ENCODE peak calls at places on chromosome X, in seven cellular contexts. One of them, this sample, is unnamed.

GRCh38 chrX:17535229-17535628 is 160.2 kb downstream of the NHS start:
- DNase-seq in HCT116: peak; percentile 16
- DNase-seq in fibroblast of mammary gland: peak; percentile 54
- DNase-seq in GM12865: peak; percentile 66
- DNase-seq in cardiac fibroblast: peak; percentile 56
- DNase-seq in tibial artery: no peak
- DNase-seq in retinal pigment epithelial cell: no peak
- DNase-seq in this sample: no peak

GRCh38 chrX:17459596-17459995 is 84.6 kb downstream of the NHS start:
- DNase-seq in HCT116: no peak
- DNase-seq in retinal pigment epithelial cell: no peak
- DNase-seq in GM12865: no peak
- DNase-seq in tibial artery: no peak
- DNase-seq in fibroblast of mammary gland: peak; percentile 87
- DNase-seq in cardiac fibroblast: peak; percentile 72
- DNase-seq in this sample: no peak

GRCh38 chrX:98523026-98523425 is 1639.3 kb downstream of the RPA4 start:
- DNase-seq in fibroblast of mammary gland: no peak
- DNase-seq in GM12865: no peak
- DNase-seq in retinal pigment epithelial cell: no peak
- DNase-seq in HCT116: no peak
- DNase-seq in tibial artery: no peak
- DNase-seq in cardiac fibroblast: no peak
- DNase-seq in this sample: no peak

GRCh38 chrX:22952011-22952410 is 47.7 kb upstream of the DDX53 start:
- DNase-seq in HCT116: no peak
- DNase-seq in GM12865: no peak
- DNase-seq in cardiac fibroblast: peak; percentile 45
- DNase-seq in tibial artery: no peak
- DNase-seq in fibroblast of mammary gland: peak; percentile 44
- DNase-seq in retinal pigment epithelial cell: peak; percentile 14
- DNase-seq in this sample: no peak

GRCh38 chrX:41412261-41413167 is 34.6 kb upstream of the NYX start:
- DNase-seq in cardiac fibroblast: no peak
- DNase-seq in retinal pigment epithelial cell: no peak
- DNase-seq in tibial artery: no peak
- DNase-seq in GM12865: no peak
- DNase-seq in fibroblast of mammary gland: no peak
- DNase-seq in HCT116: no peak
- DNase-seq in this sample: no peak

GRCh38 chrX:13024911-13025454 is 19.4 kb downstream of the FAM9C start:
- DNase-seq in GM12865: no peak
- DNase-seq in HCT116: no peak
- DNase-seq in tibial artery: no peak
- DNase-seq in fibroblast of mammary gland: no peak
- DNase-seq in retinal pigment epithelial cell: no peak
- DNase-seq in cardiac fibroblast: no peak
- DNase-seq in this sample: no peak

GRCh38 chrX:149881081-149881711 is at the start of gene MAGEA8:
- DNase-seq in retinal pigment epithelial cell: no peak
- DNase-seq in HCT116: no peak
- DNase-seq in tibial artery: no peak
- DNase-seq in cardiac fibroblast: no peak
- DNase-seq in GM12865: peak; percentile 9
- DNase-seq in fibroblast of mammary gland: no peak
- DNase-seq in this sample: no peak

GRCh38 chrX:10360121-10360520 is 203.3 kb downstream of the CLCN4 start:
- DNase-seq in GM12865: no peak
- DNase-seq in tibial artery: no peak
- DNase-seq in cardiac fibroblast: no peak
- DNase-seq in retinal pigment epithelial cell: no peak
- DNase-seq in HCT116: no peak
- DNase-seq in fibroblast of mammary gland: peak; percentile 6
- DNase-seq in this sample: no peak

GRCh38 chrX:147803948-147804347 is 107.8 kb upstream of the FMR1 start:
- DNase-seq in tibial artery: no peak
- DNase-seq in retinal pigment epithelial cell: no peak
- DNase-seq in HCT116: no peak
- DNase-seq in fibroblast of mammary gland: peak; percentile 2
- DNase-seq in GM12865: peak; percentile 22
- DNase-seq in cardiac fibroblast: peak; percentile 1
- DNase-seq in this sample: no peak

GRCh38 chrX:105314468-105314867 is 94.0 kb upstream of the TEX13A start:
- DNase-seq in tibial artery: no peak
- DNase-seq in GM12865: no peak
- DNase-seq in retinal pigment epithelial cell: no peak
- DNase-seq in fibroblast of mammary gland: peak; percentile 82
- DNase-seq in HCT116: no peak
- DNase-seq in cardiac fibroblast: peak; percentile 81
- DNase-seq in this sample: no peak

GRCh38 chrX:7028246-7028645 is 119.3 kb upstream of the STS start:
- DNase-seq in HCT116: no peak
- DNase-seq in GM12865: no peak
- DNase-seq in cardiac fibroblast: no peak
- DNase-seq in fibroblast of mammary gland: peak; percentile 28
- DNase-seq in tibial artery: no peak
- DNase-seq in retinal pigment epithelial cell: no peak
- DNase-seq in this sample: no peak

GRCh38 chrX:150253946-150254615 is 109.0 kb upstream of the MAMLD1 start:
- DNase-seq in GM12865: no peak
- DNase-seq in HCT116: no peak
- DNase-seq in retinal pigment epithelial cell: no peak
- DNase-seq in tibial artery: no peak
- DNase-seq in fibroblast of mammary gland: no peak
- DNase-seq in cardiac fibroblast: no peak
- DNase-seq in this sample: peak; percentile 47

GRCh38 chrX:134683351-134683750 is 25.1 kb upstream of the PLAC1 start:
- DNase-seq in tibial artery: no peak
- DNase-seq in fibroblast of mammary gland: no peak
- DNase-seq in retinal pigment epithelial cell: no peak
- DNase-seq in cardiac fibroblast: no peak
- DNase-seq in GM12865: no peak
- DNase-seq in HCT116: no peak
- DNase-seq in this sample: no peak

GRCh38 chrX:148363836-148364235 is 136.6 kb upstream of the AFF2 start:
- DNase-seq in HCT116: no peak
- DNase-seq in retinal pigment epithelial cell: no peak
- DNase-seq in fibroblast of mammary gland: no peak
- DNase-seq in tibial artery: no peak
- DNase-seq in cardiac fibroblast: no peak
- DNase-seq in GM12865: no peak
- DNase-seq in this sample: no peak

GRCh38 chrX:5397409-5397808 is 831.3 kb downstream of the NLGN4X start:
- DNase-seq in GM12865: no peak
- DNase-seq in retinal pigment epithelial cell: no peak
- DNase-seq in tibial artery: no peak
- DNase-seq in fibroblast of mammary gland: no peak
- DNase-seq in HCT116: no peak
- DNase-seq in cardiac fibroblast: no peak
- DNase-seq in this sample: no peak

GRCh38 chrX:2610246-2611170 is 80.6 kb upstream of the CD99 start:
- DNase-seq in HCT116: no peak
- DNase-seq in GM12865: no peak
- DNase-seq in tibial artery: no peak
- DNase-seq in cardiac fibroblast: peak; percentile 60
- DNase-seq in fibroblast of mammary gland: no peak
- DNase-seq in retinal pigment epithelial cell: no peak
- DNase-seq in this sample: no peak

GRCh38 chrX:149631293-149632165 is at the start of gene TMEM185A:
- DNase-seq in cardiac fibroblast: peak; percentile 45
- DNase-seq in tibial artery: peak; percentile 34
- DNase-seq in fibroblast of mammary gland: peak; percentile 23
- DNase-seq in GM12865: peak; percentile 76
- DNase-seq in retinal pigment epithelial cell: no peak
- DNase-seq in HCT116: peak; percentile 33
- DNase-seq in this sample: no peak

GRCh38 chrX:66164470-66164869 is 423 bp downstream of the HEPH start:
- DNase-seq in GM12865: no peak
- DNase-seq in retinal pigment epithelial cell: no peak
- DNase-seq in tibial artery: no peak
- DNase-seq in HCT116: no peak
- DNase-seq in fibroblast of mammary gland: no peak
- DNase-seq in cardiac fibroblast: no peak
- DNase-seq in this sample: no peak

GRCh38 chrX:3346436-3347329 is at the start of gene MXRA5:
- DNase-seq in retinal pigment epithelial cell: peak; percentile 16
- DNase-seq in fibroblast of mammary gland: peak; percentile 32
- DNase-seq in GM12865: no peak
- DNase-seq in tibial artery: no peak
- DNase-seq in HCT116: no peak
- DNase-seq in cardiac fibroblast: peak; percentile 1
- DNase-seq in this sample: no peak

GRCh38 chrX:100478714-100479113 is 68.6 kb upstream of the PCDH19 start:
- DNase-seq in tibial artery: no peak
- DNase-seq in retinal pigment epithelial cell: no peak
- DNase-seq in HCT116: no peak
- DNase-seq in fibroblast of mammary gland: no peak
- DNase-seq in GM12865: no peak
- DNase-seq in cardiac fibroblast: no peak
- DNase-seq in this sample: no peak

GRCh38 chrX:146006637-146007036 is 189.0 kb downstream of the SLITRK2 start:
- DNase-seq in HCT116: no peak
- DNase-seq in retinal pigment epithelial cell: no peak
- DNase-seq in tibial artery: no peak
- DNase-seq in fibroblast of mammary gland: no peak
- DNase-seq in cardiac fibroblast: no peak
- DNase-seq in GM12865: no peak
- DNase-seq in this sample: no peak

GRCh38 chrX:20547649-20548051 is 280.9 kb upstream of the RPS6KA3 start:
- DNase-seq in HCT116: no peak
- DNase-seq in fibroblast of mammary gland: peak; percentile 64
- DNase-seq in cardiac fibroblast: peak; percentile 55
- DNase-seq in retinal pigment epithelial cell: peak; percentile 89
- DNase-seq in GM12865: peak; percentile 3
- DNase-seq in tibial artery: peak; percentile 24
- DNase-seq in this sample: no peak

DNA sequence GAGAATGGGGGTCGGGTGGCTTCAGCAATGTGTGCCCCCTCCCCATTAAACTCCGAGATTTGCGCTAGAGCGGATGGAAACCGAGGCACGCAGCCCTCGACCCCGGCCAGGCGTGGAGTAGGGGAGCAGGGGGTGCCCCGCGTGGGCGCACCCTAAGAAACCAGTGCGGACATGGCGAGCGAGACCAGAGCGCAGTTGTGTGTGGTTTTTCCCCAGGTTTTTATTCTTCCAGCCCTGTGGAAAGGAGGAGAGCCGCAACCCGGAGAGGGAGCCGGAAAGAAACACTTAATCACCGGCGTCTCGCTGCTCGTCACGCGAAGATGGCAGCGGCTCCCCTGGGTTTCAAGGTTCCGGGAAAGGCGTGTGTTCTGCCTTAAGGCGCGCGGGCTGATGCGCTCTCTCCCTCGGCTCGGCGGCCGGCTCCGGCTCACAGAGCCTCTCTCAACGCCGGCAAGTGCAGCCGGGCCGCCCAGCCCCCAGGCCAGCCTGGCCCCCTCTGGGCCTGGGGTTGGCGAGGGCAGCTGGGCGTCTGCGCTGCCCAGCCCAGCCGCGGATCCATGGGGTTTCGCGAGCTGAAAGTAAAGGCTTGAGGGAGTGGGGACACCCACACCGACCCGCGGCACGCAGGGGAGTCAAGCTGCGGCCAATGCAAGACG is 73.9 kb upstream of the BCOR start:
- DNase-seq in fibroblast of mammary gland: no peak
- DNase-seq in tibial artery: no peak
- DNase-seq in retinal pigment epithelial cell: no peak
- DNase-seq in HCT116: no peak
- DNase-seq in cardiac fibroblast: peak; percentile 53
- DNase-seq in GM12865: peak; percentile 67
- DNase-seq in this sample: no peak
- H3K4me3 ChIP-seq in fibroblast of mammary gland: peak overlapping the region; percentile 37
- H3K4me3 ChIP-seq in tibial artery: peak overlapping the region; percentile 58
- H3K4me3 ChIP-seq in retinal pigment epithelial cell: peak overlapping the region; percentile 31
- H3K4me3 ChIP-seq in HCT116: peak overlapping the region; percentile 60
- H3K4me3 ChIP-seq in cardiac fibroblast: peak overlapping the region; percentile 25
- H3K4me3 ChIP-seq in GM12865: peak overlapping the region; percentile 59
- H3K4me3 ChIP-seq in this sample: peak overlapping the region; percentile 51

DNA sequence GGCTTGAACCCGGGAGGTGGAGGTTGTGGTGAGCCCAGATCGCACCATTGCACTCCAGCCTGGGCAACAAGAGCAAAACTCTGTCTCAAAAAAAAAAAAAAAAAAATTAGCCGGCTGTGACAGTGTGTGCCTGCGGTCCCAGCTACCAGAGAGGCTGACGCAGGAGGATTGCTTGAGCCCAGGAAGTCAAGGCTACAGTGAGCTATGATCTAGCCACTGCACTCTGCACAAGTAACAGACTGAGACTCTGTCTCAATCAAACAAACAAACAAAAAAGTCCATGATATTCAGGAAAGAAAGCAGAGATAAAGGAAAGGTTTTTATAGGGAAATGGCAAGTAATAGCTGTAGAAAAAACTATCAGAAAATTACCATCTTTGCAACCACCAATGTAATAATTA is 2.1 kb upstream of the LAGE3 start:
- DNase-seq in tibial artery: no peak
- DNase-seq in GM12865: peak; percentile 54
- DNase-seq in fibroblast of mammary gland: no peak
- DNase-seq in cardiac fibroblast: no peak
- DNase-seq in retinal pigment epithelial cell: no peak
- DNase-seq in HCT116: no peak
- DNase-seq in this sample: no peak
- H3K4me3 ChIP-seq in tibial artery: no peak overlapping the region
- H3K4me3 ChIP-seq in GM12865: no peak overlapping the region
- H3K4me3 ChIP-seq in fibroblast of mammary gland: no peak overlapping the region
- H3K4me3 ChIP-seq in cardiac fibroblast: no peak overlapping the region
- H3K4me3 ChIP-seq in retinal pigment epithelial cell: no peak overlapping the region
- H3K4me3 ChIP-seq in HCT116: no peak overlapping the region
- H3K4me3 ChIP-seq in this sample: no peak overlapping the region

GRCh38 chrX:74492720-74493201 is 71.5 kb downstream of the SLC16A2 start:
- DNase-seq in cardiac fibroblast: no peak
- DNase-seq in retinal pigment epithelial cell: no peak
- DNase-seq in fibroblast of mammary gland: peak; percentile 1
- DNase-seq in HCT116: no peak
- DNase-seq in GM12865: peak; percentile 32
- DNase-seq in tibial artery: no peak
- DNase-seq in this sample: no peak
- H3K4me3 ChIP-seq in cardiac fibroblast: no peak overlapping the region
- H3K4me3 ChIP-seq in retinal pigment epithelial cell: no peak overlapping the region
- H3K4me3 ChIP-seq in fibroblast of mammary gland: no peak overlapping the region
- H3K4me3 ChIP-seq in HCT116: no peak overlapping the region
- H3K4me3 ChIP-seq in GM12865: no peak overlapping the region
- H3K4me3 ChIP-seq in tibial artery: no peak overlapping the region
- H3K4me3 ChIP-seq in this sample: no peak overlapping the region

GRCh38 chrX:73213734-73214133 is 917 bp downstream of the NAP1L2 start:
- DNase-seq in cardiac fibroblast: peak; percentile 0
- DNase-seq in GM12865: no peak
- DNase-seq in fibroblast of mammary gland: no peak
- DNase-seq in tibial artery: no peak
- DNase-seq in retinal pigment epithelial cell: no peak
- DNase-seq in HCT116: no peak
- DNase-seq in this sample: no peak

GRCh38 chrX:73215263-73215662 is 612 bp upstream of the NAP1L2 start:
- DNase-seq in HCT116: no peak
- DNase-seq in GM12865: no peak
- DNase-seq in tibial artery: no peak
- DNase-seq in fibroblast of mammary gland: no peak
- DNase-seq in retinal pigment epithelial cell: no peak
- DNase-seq in cardiac fibroblast: no peak
- DNase-seq in this sample: no peak

GRCh38 chrX:73214366-73215094 is at the start of gene NAP1L2:
- DNase-seq in fibroblast of mammary gland: peak; percentile 16
- DNase-seq in tibial artery: peak; percentile 18
- DNase-seq in cardiac fibroblast: peak; percentile 27
- DNase-seq in retinal pigment epithelial cell: no peak
- DNase-seq in GM12865: peak; percentile 0
- DNase-seq in HCT116: no peak
- DNase-seq in this sample: peak; percentile 59
- H3K4me3 ChIP-seq in fibroblast of mammary gland: peak within 1 kb of the TSS; percentile 28
- H3K4me3 ChIP-seq in tibial artery: peak within 1 kb of the TSS; percentile 62
- H3K4me3 ChIP-seq in cardiac fibroblast: peak within 1 kb of the TSS; percentile 19
- H3K4me3 ChIP-seq in retinal pigment epithelial cell: peak within 1 kb of the TSS; percentile 35
- H3K4me3 ChIP-seq in GM12865: no peak within 1 kb of the TSS
- H3K4me3 ChIP-seq in HCT116: no peak within 1 kb of the TSS
- H3K4me3 ChIP-seq in this sample: peak within 1 kb of the TSS; percentile 55

This sample was measured in right atrium auricular region.